ENCODE peak calls at places on chromosome 13, in five cellular contexts. H, C, W, Y and B are unnamed samples.

GRCh38 chr13:49821216-49821820 is 28.8 kb upstream of the KPNA3 start:
- DNase-seq in C (no peak), Y (no peak), W (no peak), H (no peak), B (peak)

GRCh38 chr13:96229356-96229755 is 139.4 kb downstream of the HS6ST3 start:
- DNase-seq in W (peak), H (no peak), C (no peak), Y (peak), B (peak)

GRCh38 chr13:27309967-27310598 is 39.5 kb downstream of the RASL11A start:
- DNase-seq in Y (no peak), C (no peak), W (no peak), H (no peak), B (no peak)

GRCh38 chr13:28754698-28755545 is 36.2 kb upstream of the SLC46A3 start:
- DNase-seq in W (peak), H (no peak), C (no peak), Y (peak), B (peak)

GRCh38 chr13:32468502-32469147 is 40.7 kb upstream of the N4BP2L1 start:
- DNase-seq in Y (no peak), C (no peak), W (no peak), H (no peak), B (peak)

GRCh38 chr13:51874651-51875050 is 12.9 kb downstream of the CCDC70 start:
- DNase-seq in H (no peak), C (no peak), W (no peak), Y (no peak), B (no peak)

GRCh38 chr13:97879646-97880297 is 73.7 kb upstream of the IPO5 start:
- DNase-seq in W (no peak), H (peak), Y (peak), C (no peak), B (no peak)

GRCh38 chr13:99617474-99618255 is 116.4 kb downstream of the TM9SF2 start:
- DNase-seq in Y (peak), C (no peak), W (peak), H (peak), B (peak)

GRCh38 chr13:44879452-44880058 is 109.7 kb downstream of the NUFIP1 start:
- DNase-seq in C (peak), H (no peak), W (no peak), Y (peak), B (peak)

GRCh38 chr13:91904597-91904996 is 506.2 kb downstream of the GPC5 start:
- DNase-seq in Y (peak), H (no peak), W (no peak), C (peak), B (peak)

GRCh38 chr13:98524391-98524790 is 52.5 kb downstream of the STK24 start:
- DNase-seq in Y (no peak), C (no peak), H (no peak), W (no peak), B (no peak)

GRCh38 chr13:94351292-94352000 is 128.0 kb downstream of the DCT start:
- DNase-seq in H (no peak), Y (no peak), W (no peak), C (no peak), B (peak)

GRCh38 chr13:89066868-89067466 is 1395.8 kb downstream of the SLITRK5 start:
- DNase-seq in H (peak), C (no peak), W (no peak), Y (no peak), B (peak)

GRCh38 chr13:51125495-51126226 is 14.6 kb upstream of the C13orf42 start:
- DNase-seq in Y (peak), W (peak), H (peak), C (peak), B (peak)

GRCh38 chr13:24074687-24075086 is 85.8 kb upstream of the SPATA13 start:
- DNase-seq in Y (peak), W (no peak), C (no peak), H (no peak), B (peak)

GRCh38 chr13:44969858-44970484 is 19.3 kb downstream of the NUFIP1 start:
- DNase-seq in H (peak), C (no peak), W (no peak), Y (peak), B (peak)

GRCh38 chr13:23380534-23380933 is 53.0 kb downstream of the SACS start:
- DNase-seq in H (no peak), Y (no peak), W (no peak), C (no peak), B (no peak)

GRCh38 chr13:108313382-108313781 is 43.9 kb downstream of the TNFSF13B start:
- DNase-seq in Y (no peak), H (no peak), W (no peak), C (no peak), B (no peak)

GRCh38 chr13:42266464-42266863 is 5.5 kb upstream of the AKAP11 start:
- DNase-seq in Y (peak), W (no peak), H (no peak), C (no peak), B (no peak)

GRCh38 chr13:109394311-109394988 is 391.9 kb downstream of the IRS2 start:
- DNase-seq in Y (no peak), W (no peak), C (no peak), H (no peak), B (no peak)

GRCh38 chr13:78022164-78022877 is 103.7 kb upstream of the EDNRB start:
- DNase-seq in C (peak), W (no peak), H (no peak), Y (peak), B (peak)

GRCh38 chr13:39379118-39379517 is 223.9 kb downstream of the LHFPL6 start:
- DNase-seq in H (no peak), Y (no peak), W (no peak), C (peak), B (no peak)

GRCh38 chr13:109476001-109476400 is 310.4 kb downstream of the IRS2 start:
- DNase-seq in Y (no peak), H (no peak), W (no peak), C (no peak), B (no peak)

GRCh38 chr13:44609137-44609536 is 33.0 kb upstream of the TSC22D1 start:
- DNase-seq in Y (no peak), C (no peak), W (no peak), H (no peak), B (no peak)

GRCh38 chr13:32905864-32906180 is 110.4 kb upstream of the KL start:
- DNase-seq in H (no peak), C (no peak), Y (no peak), W (no peak), B (no peak)

GRCh38 chr13:99965329-99966000 is 6.1 kb downstream of the ZIC5 start:
- DNase-seq in C (no peak), H (no peak), W (no peak), Y (no peak), B (no peak)

GRCh38 chr13:99796175-99796819 is 175.3 kb downstream of the ZIC5 start:
- DNase-seq in W (peak), Y (peak), H (no peak), C (no peak), B (peak)

GRCh38 chr13:19587635-19588300 is 26.4 kb upstream of the TPTE2 start:
- DNase-seq in Y (peak), C (no peak), W (no peak), H (peak), B (peak)

GRCh38 chr13:50596776-50597203 is 246.7 kb downstream of the DLEU7 start:
- DNase-seq in H (no peak), C (no peak), Y (no peak), W (no peak), B (no peak)

GRCh38 chr13:36341718-36342117 is 4.5 kb downstream of the SPART start:
- DNase-seq in H (no peak), W (no peak), Y (no peak), C (no peak), B (peak)

GRCh38 chr13:24274452-24274971 is 34.9 kb upstream of the C1QTNF9 start:
- DNase-seq in H (no peak), C (peak), W (no peak), Y (no peak), B (no peak)

GRCh38 chr13:95920485-95920884 is 132.7 kb downstream of the UGGT2 start:
- DNase-seq in W (no peak), Y (no peak), H (no peak), C (no peak), B (no peak)

GRCh38 chr13:95243207-95243606 is 58.0 kb downstream of the ABCC4 start:
- DNase-seq in C (no peak), Y (no peak), H (no peak), W (peak), B (no peak)

GRCh38 chr13:54185785-54186184 is 1157.2 kb downstream of the OLFM4 start:
- DNase-seq in H (no peak), W (no peak), Y (no peak), C (no peak), B (peak)

GRCh38 chr13:66139701-66140100 is 1090.4 kb downstream of the PCDH9 start:
- DNase-seq in H (no peak), C (no peak), W (no peak), Y (no peak), B (no peak)

DNA sequence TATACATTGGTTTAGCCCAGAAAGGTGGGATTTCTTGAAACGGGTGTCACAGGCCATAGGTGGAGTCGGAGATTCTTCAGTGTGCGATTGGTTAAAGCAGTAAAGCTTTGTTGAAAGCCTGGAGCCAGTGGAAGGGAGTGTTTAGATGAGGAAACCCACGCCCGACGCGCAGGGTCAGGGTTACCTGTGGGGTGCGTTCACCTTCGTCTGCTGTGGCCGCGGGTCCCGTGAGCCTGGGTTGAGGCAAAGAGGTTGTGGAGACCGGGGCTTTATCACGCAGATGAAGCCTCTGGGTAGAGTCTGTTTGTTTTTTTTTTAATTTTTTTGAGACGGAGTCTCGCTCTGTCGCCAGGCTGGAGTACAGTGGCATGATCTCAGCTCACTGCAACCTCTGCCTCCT is 30.4 kb downstream of the ATP11A start:
- DNase-seq in C (no peak), W (no peak), H (no peak), Y (no peak), B (no peak)
- TF ChIP-seq MYC in C (no peak), W (no peak), H (no peak), Y (no peak), B (no peak)

DNA sequence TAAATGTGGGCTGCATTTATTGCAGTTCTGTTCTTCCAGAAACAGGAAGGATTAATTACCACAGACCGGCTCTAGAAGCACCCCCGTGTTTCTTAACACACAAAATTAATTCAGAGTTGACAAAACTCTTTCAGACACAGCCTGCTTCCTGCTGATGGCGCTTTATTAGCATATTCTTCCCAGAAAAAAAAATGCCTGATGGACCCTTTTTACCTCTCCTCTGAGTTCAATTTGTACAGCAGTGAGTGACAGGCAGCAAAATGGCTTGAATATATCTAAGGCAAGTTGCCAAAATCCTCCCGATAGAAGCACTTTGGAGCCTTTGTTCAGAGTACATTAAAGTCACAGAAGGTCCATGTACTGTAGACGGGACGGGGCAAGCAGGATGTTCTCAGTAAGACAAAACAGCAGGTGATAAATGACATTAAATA is 1171.7 kb downstream of the EFNB2 start:
- DNase-seq in Y (peak), H (no peak), W (no peak), C (no peak), B (peak)
- TF ChIP-seq CTCF in Y (no peak), H (no peak), W (no peak), C (no peak), B (no peak)

DNA sequence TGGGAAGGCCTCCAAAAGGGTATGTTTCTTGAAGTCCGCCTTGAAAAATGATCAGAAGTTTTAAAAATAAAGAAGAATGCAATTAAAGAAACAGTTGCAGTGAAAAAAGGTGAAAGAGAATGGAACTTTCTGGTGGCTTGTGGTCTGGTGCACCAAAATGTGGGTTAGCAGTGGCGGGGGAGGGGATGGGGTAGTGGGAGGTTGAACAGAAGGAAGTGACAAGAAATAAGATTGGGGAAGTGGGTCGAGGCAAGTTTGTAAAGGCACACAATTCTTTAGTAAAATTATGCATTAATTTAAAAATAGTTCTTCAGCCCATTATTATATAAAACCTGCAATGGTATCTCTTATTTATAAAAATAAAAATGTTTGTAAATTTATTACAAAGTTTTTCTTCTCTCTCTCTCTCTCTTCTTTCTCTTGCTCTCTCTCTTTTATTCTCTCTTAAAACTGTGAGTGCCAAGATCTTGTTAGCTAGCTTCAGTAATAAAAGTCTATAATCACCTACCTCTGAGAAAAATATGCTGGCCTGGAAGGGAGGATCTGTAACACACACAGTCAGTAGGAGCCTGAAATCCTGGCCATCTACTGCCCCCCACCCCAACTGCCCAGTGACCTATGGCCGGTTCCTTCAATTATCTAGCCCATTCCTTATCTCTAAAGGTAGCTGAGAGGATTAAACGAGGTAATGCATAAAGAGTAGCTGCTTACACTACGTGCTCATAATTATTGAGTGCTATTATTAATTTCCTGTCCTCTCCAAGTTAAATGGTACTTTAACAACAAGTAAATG is 2.2 kb downstream of the LCP1 start:
- DNase-seq in W (peak), H (no peak), Y (no peak), C (no peak), B (peak)
- TF ChIP-seq MYC in W (no peak), H (no peak), Y (no peak), C (no peak), B (peak)

DNA sequence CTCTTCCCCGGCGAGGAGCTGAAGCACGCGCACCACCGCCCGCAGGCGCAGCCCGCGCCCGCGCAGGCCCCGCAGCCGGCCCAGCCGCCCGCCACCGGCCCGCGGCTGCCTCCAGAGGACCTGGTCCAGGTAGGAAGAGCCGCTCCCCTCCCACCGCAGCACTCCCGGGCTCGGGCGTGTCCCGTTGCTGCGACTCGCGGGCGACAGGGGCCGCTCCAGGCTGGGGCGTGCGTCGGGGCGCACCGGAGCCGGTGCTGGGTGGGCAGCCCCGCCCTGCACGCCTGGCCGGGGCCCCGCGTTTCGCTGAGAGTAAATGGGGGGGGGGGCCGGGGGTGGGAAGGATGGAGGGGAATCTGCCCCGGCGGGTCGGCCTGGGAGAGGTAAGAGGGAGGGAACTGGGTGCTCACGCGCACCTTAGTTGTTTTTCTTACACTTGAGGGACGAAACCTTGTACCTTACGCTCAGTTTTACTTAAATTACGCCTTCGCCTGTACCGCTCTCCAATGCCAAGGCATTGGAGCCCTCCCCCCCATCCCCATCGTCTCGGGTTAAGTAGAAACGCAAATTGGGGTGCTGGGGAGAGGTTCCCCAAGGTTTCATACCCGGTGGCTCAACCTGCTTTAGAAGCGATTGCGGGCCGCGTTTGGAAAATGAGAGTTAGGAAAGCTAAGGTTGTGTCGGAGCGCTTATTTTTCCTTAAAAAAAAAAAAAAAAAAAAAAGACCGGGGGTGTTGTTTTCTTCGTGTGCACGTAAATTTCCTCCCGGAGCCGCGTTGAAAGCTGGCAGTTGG is 850 bp downstream of the KLF5 start:
- DNase-seq in C (no peak), W (peak), Y (peak), H (no peak), B (peak)
- TF ChIP-seq CTCF in C (no peak), W (peak), Y (peak), H (peak), B (no peak)

GRCh38 chr13:40494932-40495619 is 171.4 kb downstream of the FOXO1 start:
- DNase-seq in C (no peak), W (no peak), H (no peak), Y (no peak), B (no peak)
- TF ChIP-seq MYC in C (no peak), W (no peak), H (no peak), Y (no peak), B (no peak)

GRCh38 chr13:111251646-111252448 is 68.6 kb upstream of the TEX29 start:
- DNase-seq in C (no peak), Y (peak), H (no peak), W (no peak), B (no peak)

GRCh38 chr13:111247552-111247951 is 72.9 kb upstream of the TEX29 start:
- DNase-seq in Y (no peak), W (no peak), H (no peak), C (no peak), B (no peak)

GRCh38 chr13:111248822-111249221 is 71.6 kb upstream of the TEX29 start:
- DNase-seq in W (no peak), Y (no peak), C (no peak), H (no peak), B (no peak)

GRCh38 chr13:111252449-111253124 is 67.9 kb upstream of the TEX29 start:
- DNase-seq in Y (no peak), H (no peak), C (no peak), W (no peak), B (no peak)

DNA sequence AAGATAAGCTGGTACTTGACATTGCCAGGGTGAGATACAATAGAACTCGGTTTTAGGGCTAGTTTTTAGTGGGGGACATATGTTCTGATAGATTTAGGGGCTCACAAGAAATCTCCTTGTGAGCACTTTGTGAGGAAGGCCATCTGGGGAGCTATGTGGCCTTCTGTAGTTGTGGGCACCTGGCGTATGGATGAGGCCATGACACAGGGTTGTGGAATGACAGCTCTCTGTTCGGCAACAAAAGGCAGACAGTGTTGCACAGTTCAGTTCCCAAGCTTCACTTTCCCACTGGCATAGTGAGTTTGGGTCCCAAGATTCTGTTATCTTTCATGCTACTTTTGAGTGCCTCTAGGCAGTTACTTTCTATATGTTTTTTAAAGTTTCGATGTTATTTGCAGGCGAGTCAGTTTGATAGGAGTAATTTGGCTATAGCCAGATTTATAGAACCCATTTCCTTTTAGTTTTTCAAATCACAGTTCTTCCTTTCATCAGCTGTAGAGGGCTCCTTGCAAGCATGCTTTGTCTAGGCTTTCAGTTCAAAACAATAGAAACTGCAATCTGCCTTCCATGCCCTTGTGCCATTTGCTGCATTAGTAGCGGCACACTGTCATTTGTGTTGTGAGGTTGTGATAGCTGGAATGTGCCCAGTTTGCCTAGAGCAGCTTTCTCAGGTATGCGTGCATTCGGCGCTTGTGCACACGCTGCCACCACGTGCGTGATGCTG is 70.6 kb upstream of the TEX29 start:
- DNase-seq in Y (no peak), W (no peak), H (no peak), C (no peak), B (no peak)
- TF ChIP-seq CTCF in Y (no peak), W (no peak), H (no peak), C (no peak), B (no peak)

GRCh38 chr13:48775285-48775684 is 121.6 kb downstream of the CYSLTR2 start:
- DNase-seq in W (no peak), H (no peak), C (no peak), Y (no peak), B (no peak)
- TF ChIP-seq MYC in W (no peak), H (no peak), C (no peak), Y (no peak), B (no peak)

DNA sequence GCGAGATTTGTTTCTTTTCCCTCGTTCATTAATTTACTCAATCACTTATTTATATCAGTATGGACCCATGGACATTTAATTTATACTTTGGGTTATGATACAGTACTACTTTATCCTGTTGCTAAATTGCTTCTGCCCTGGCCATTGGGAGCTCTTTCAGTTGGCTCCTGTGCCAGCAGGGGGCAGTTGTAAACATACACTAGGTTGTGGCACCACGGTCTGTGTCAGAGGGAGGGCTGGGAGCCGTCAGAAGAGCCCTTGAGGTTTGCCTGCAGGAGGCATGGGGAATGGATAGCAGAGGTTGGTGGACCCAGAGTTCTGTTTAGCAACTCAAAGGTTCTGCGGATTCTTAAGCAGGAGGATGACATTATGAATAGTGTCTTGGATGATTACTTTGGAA is 94.3 kb downstream of the ERCC5 start:
- DNase-seq in H (no peak), W (no peak), Y (no peak), C (no peak), B (peak)
- TF ChIP-seq CTCF in H (no peak), W (no peak), Y (no peak), C (peak), B (peak)